ENCODE peak calls at places on chromosome X, in five cellular contexts. O, N, J, S and Y are unnamed samples.

GRCh38 chrX:15631637-15632036 is 30.9 kb upstream of the ACE2 start:
- DNase-seq in O (no peak), N (no peak), J (no peak), S (no peak), Y (no peak)

GRCh38 chrX:11664211-11664888 is 1.4 kb downstream of the ARHGAP6 start:
- DNase-seq in O (no peak), N (peak; percentile 10), J (no peak), S (peak; percentile 16), Y (no peak)

GRCh38 chrX:14528629-14529287 is 578 bp upstream of the GLRA2 start:
- DNase-seq in O (peak; percentile 20), N (peak; percentile 22), J (peak; percentile 69), S (peak; percentile 29), Y (no peak)

GRCh38 chrX:24553016-24553415 is 87.9 kb downstream of the PDK3 start:
- DNase-seq in O (no peak), N (no peak), J (no peak), S (no peak), Y (no peak)

GRCh38 chrX:120790118-120790517 is 85.5 kb downstream of the CT47B1 start:
- DNase-seq in O (no peak), N (peak; percentile 52), J (peak; percentile 66), S (peak; percentile 59), Y (peak; percentile 67)

GRCh38 chrX:109485470-109486340 is 3.8 kb upstream of the GUCY2F start:
- DNase-seq in O (peak; percentile 51), N (peak; percentile 58), J (peak; percentile 70), S (peak; percentile 55), Y (peak; percentile 0)

GRCh38 chrX:105150557-105150956 is 69.9 kb downstream of the TEX13A start:
- DNase-seq in O (no peak), N (no peak), J (no peak), S (no peak), Y (no peak)

GRCh38 chrX:40094900-40095587 is 2.7 kb downstream of the BCOR start:
- DNase-seq in O (no peak), N (no peak), J (no peak), S (peak; percentile 36), Y (no peak)

GRCh38 chrX:10106801-10107200 is 50.0 kb upstream of the CLCN4 start:
- DNase-seq in O (no peak), N (no peak), J (no peak), S (no peak), Y (no peak)

GRCh38 chrX:124085063-124085462 is 123.6 kb downstream of the STAG2 start:
- DNase-seq in O (no peak), N (no peak), J (no peak), S (no peak), Y (no peak)

GRCh38 chrX:19410259-19410658 is 66.5 kb downstream of the PDHA1 start:
- DNase-seq in O (no peak), N (no peak), J (no peak), S (no peak), Y (no peak)

GRCh38 chrX:134764202-134764785 is 106.0 kb upstream of the PLAC1 start:
- DNase-seq in O (no peak), N (no peak), J (no peak), S (peak; percentile 40), Y (no peak)

GRCh38 chrX:38882894-38883620 is 81.8 kb downstream of the MID1IP1 start:
- DNase-seq in O (no peak), N (peak; percentile 81), J (no peak), S (peak; percentile 87), Y (no peak)

GRCh38 chrX:31480696-31481095 is 408.9 kb upstream of the FTHL17 start:
- DNase-seq in O (no peak), N (no peak), J (no peak), S (no peak), Y (no peak)

GRCh38 chrX:14352511-14352910 is 176.8 kb upstream of the GLRA2 start:
- DNase-seq in O (no peak), N (peak; percentile 24), J (no peak), S (peak; percentile 38), Y (no peak)

GRCh38 chrX:107561468-107562215 is 66.7 kb upstream of the PRPS1 start:
- DNase-seq in O (no peak), N (no peak), J (no peak), S (peak; percentile 37), Y (no peak)

GRCh38 chrX:3026074-3026588 is 15.1 kb upstream of the ARSF start:
- DNase-seq in O (peak; percentile 48), N (no peak), J (no peak), S (no peak), Y (no peak)